ENCODE peak calls at places on chromosomes 6 and 20, in nine cellular contexts. One of them, this sample, is unnamed.

GRCh38 chr6:84260186-84260585 is 32.7 kb upstream of the CEP162 start:
- DNase-seq in IMR-90: no peak
- DNase-seq in SK-N-SH: no peak
- DNase-seq in heart left ventricle: no peak
- DNase-seq in ascending aorta: no peak
- DNase-seq in epithelial cell of esophagus: no peak
- DNase-seq in fibroblast of lung: no peak
- DNase-seq in prostate gland: no peak
- DNase-seq in pancreas: no peak
- DNase-seq in this sample: no peak

GRCh38 chr6:68447112-68447511 is 188.0 kb upstream of the ADGRB3 start:
- DNase-seq in IMR-90: no peak
- DNase-seq in SK-N-SH: no peak
- DNase-seq in heart left ventricle: no peak
- DNase-seq in ascending aorta: no peak
- DNase-seq in epithelial cell of esophagus: no peak
- DNase-seq in fibroblast of lung: no peak
- DNase-seq in prostate gland: no peak
- DNase-seq in pancreas: no peak
- DNase-seq in this sample: no peak

GRCh38 chr20:21436186-21436585 is 38.9 kb upstream of the NKX2-4 start:
- DNase-seq in IMR-90: peak
- DNase-seq in SK-N-SH: no peak
- DNase-seq in heart left ventricle: no peak
- DNase-seq in ascending aorta: no peak
- DNase-seq in epithelial cell of esophagus: peak
- DNase-seq in fibroblast of lung: peak
- DNase-seq in prostate gland: no peak
- DNase-seq in pancreas: no peak
- DNase-seq in this sample: peak

GRCh38 chr6:70537266-70537665 is 29.5 kb upstream of the SDHAF4 start:
- DNase-seq in IMR-90: no peak
- DNase-seq in SK-N-SH: no peak
- DNase-seq in heart left ventricle: no peak
- DNase-seq in ascending aorta: no peak
- DNase-seq in epithelial cell of esophagus: no peak
- DNase-seq in fibroblast of lung: no peak
- DNase-seq in prostate gland: no peak
- DNase-seq in pancreas: no peak
- DNase-seq in this sample: no peak

GRCh38 chr20:58612021-58612700 is 38.9 kb upstream of the STX16 start:
- DNase-seq in IMR-90: no peak
- DNase-seq in SK-N-SH: no peak
- DNase-seq in heart left ventricle: no peak
- DNase-seq in ascending aorta: no peak
- DNase-seq in epithelial cell of esophagus: no peak
- DNase-seq in fibroblast of lung: no peak
- DNase-seq in prostate gland: peak
- DNase-seq in pancreas: no peak
- DNase-seq in this sample: peak

GRCh38 chr6:87483929-87484328 is 11.2 kb downstream of the SLC35A1 start:
- DNase-seq in IMR-90: peak
- DNase-seq in SK-N-SH: peak
- DNase-seq in heart left ventricle: no peak
- DNase-seq in ascending aorta: no peak
- DNase-seq in epithelial cell of esophagus: peak
- DNase-seq in fibroblast of lung: peak
- DNase-seq in prostate gland: no peak
- DNase-seq in pancreas: no peak
- DNase-seq in this sample: peak

GRCh38 chr6:108847738-108848115 is 495 bp upstream of the ARMC2 start:
- DNase-seq in IMR-90: no peak
- DNase-seq in SK-N-SH: no peak
- DNase-seq in heart left ventricle: no peak
- DNase-seq in ascending aorta: no peak
- DNase-seq in epithelial cell of esophagus: no peak
- DNase-seq in fibroblast of lung: no peak
- DNase-seq in prostate gland: no peak
- DNase-seq in pancreas: no peak
- DNase-seq in this sample: no peak

GRCh38 chr6:73695619-73696421 is at the start of gene CD109:
- DNase-seq in IMR-90: peak
- DNase-seq in SK-N-SH: peak
- DNase-seq in heart left ventricle: peak
- DNase-seq in ascending aorta: peak
- DNase-seq in epithelial cell of esophagus: peak
- DNase-seq in fibroblast of lung: peak
- DNase-seq in prostate gland: peak
- DNase-seq in pancreas: peak
- DNase-seq in this sample: peak

GRCh38 chr20:33655164-33655563 is 7.0 kb upstream of the C20orf144 start:
- DNase-seq in IMR-90: no peak
- DNase-seq in SK-N-SH: no peak
- DNase-seq in heart left ventricle: no peak
- DNase-seq in ascending aorta: no peak
- DNase-seq in epithelial cell of esophagus: no peak
- DNase-seq in fibroblast of lung: no peak
- DNase-seq in prostate gland: no peak
- DNase-seq in pancreas: no peak
- DNase-seq in this sample: no peak

GRCh38 chr20:19628570-19629134 is 129.4 kb upstream of the RIN2 start:
- DNase-seq in IMR-90: peak
- DNase-seq in SK-N-SH: peak
- DNase-seq in heart left ventricle: peak
- DNase-seq in ascending aorta: no peak
- DNase-seq in epithelial cell of esophagus: peak
- DNase-seq in fibroblast of lung: peak
- DNase-seq in prostate gland: peak
- DNase-seq in pancreas: no peak
- DNase-seq in this sample: peak

GRCh38 chr20:407097-407952 is 774 bp upstream of the RBCK1 start:
- DNase-seq in IMR-90: peak
- DNase-seq in SK-N-SH: peak
- DNase-seq in heart left ventricle: peak
- DNase-seq in ascending aorta: peak
- DNase-seq in epithelial cell of esophagus: peak
- DNase-seq in fibroblast of lung: peak
- DNase-seq in prostate gland: peak
- DNase-seq in pancreas: peak
- DNase-seq in this sample: peak
- TF ChIP-seq CTCF in IMR-90: no peak
- TF ChIP-seq CTCF in SK-N-SH: peak
- TF ChIP-seq CTCF in heart left ventricle: no peak
- TF ChIP-seq CTCF in ascending aorta: peak
- TF ChIP-seq CTCF in epithelial cell of esophagus: peak
- TF ChIP-seq CTCF in fibroblast of lung: no peak
- TF ChIP-seq CTCF in prostate gland: no peak
- TF ChIP-seq CTCF in pancreas: no peak
- TF ChIP-seq CTCF in this sample: peak

GRCh38 chr6:27452496-27452897 is 20.4 kb downstream of the ZNF184 start:
- DNase-seq in IMR-90: peak
- DNase-seq in SK-N-SH: no peak
- DNase-seq in heart left ventricle: no peak
- DNase-seq in ascending aorta: no peak
- DNase-seq in epithelial cell of esophagus: peak
- DNase-seq in fibroblast of lung: peak
- DNase-seq in prostate gland: no peak
- DNase-seq in pancreas: no peak
- DNase-seq in this sample: peak
- H3K4me3 ChIP-seq in IMR-90: no peak
- H3K4me3 ChIP-seq in SK-N-SH: no peak
- H3K4me3 ChIP-seq in heart left ventricle: no peak
- H3K4me3 ChIP-seq in ascending aorta: no peak
- H3K4me3 ChIP-seq in epithelial cell of esophagus: no peak
- H3K4me3 ChIP-seq in fibroblast of lung: no peak
- H3K4me3 ChIP-seq in prostate gland: no peak
- H3K4me3 ChIP-seq in pancreas: no peak
- H3K4me3 ChIP-seq in this sample: no peak

GRCh38 chr6:5260661-5261544 is at the start of the genes FARS2 and LYRM4:
- DNase-seq in IMR-90: peak
- DNase-seq in SK-N-SH: peak
- DNase-seq in heart left ventricle: peak
- DNase-seq in ascending aorta: peak
- DNase-seq in epithelial cell of esophagus: peak
- DNase-seq in fibroblast of lung: peak
- DNase-seq in prostate gland: peak
- DNase-seq in pancreas: peak
- DNase-seq in this sample: peak
- TF ChIP-seq CTCF in IMR-90: peak
- TF ChIP-seq CTCF in SK-N-SH: peak
- TF ChIP-seq CTCF in heart left ventricle: no peak
- TF ChIP-seq CTCF in ascending aorta: no peak
- TF ChIP-seq CTCF in epithelial cell of esophagus: no peak
- TF ChIP-seq CTCF in fibroblast of lung: peak
- TF ChIP-seq CTCF in prostate gland: peak
- TF ChIP-seq CTCF in pancreas: no peak
- TF ChIP-seq CTCF in this sample: no peak

GRCh38 chr6:41779336-41779735 is 364 bp downstream of the FRS3 start:
- DNase-seq in IMR-90: no peak
- DNase-seq in SK-N-SH: no peak
- DNase-seq in heart left ventricle: no peak
- DNase-seq in ascending aorta: no peak
- DNase-seq in epithelial cell of esophagus: no peak
- DNase-seq in fibroblast of lung: no peak
- DNase-seq in prostate gland: no peak
- DNase-seq in pancreas: no peak
- DNase-seq in this sample: no peak

GRCh38 chr6:41781302-41781711 is 725 bp downstream of the PRICKLE4 start:
- DNase-seq in IMR-90: no peak
- DNase-seq in SK-N-SH: no peak
- DNase-seq in heart left ventricle: peak
- DNase-seq in ascending aorta: no peak
- DNase-seq in epithelial cell of esophagus: no peak
- DNase-seq in fibroblast of lung: no peak
- DNase-seq in prostate gland: no peak
- DNase-seq in pancreas: peak
- DNase-seq in this sample: no peak

GRCh38 chr6:41780623-41781301 is at the start of gene PRICKLE4:
- DNase-seq in IMR-90: no peak
- DNase-seq in SK-N-SH: peak
- DNase-seq in heart left ventricle: peak
- DNase-seq in ascending aorta: peak
- DNase-seq in epithelial cell of esophagus: peak
- DNase-seq in fibroblast of lung: no peak
- DNase-seq in prostate gland: peak
- DNase-seq in pancreas: peak
- DNase-seq in this sample: peak

GRCh38 chr6:41778895-41779294 is 805 bp downstream of the FRS3 start:
- DNase-seq in IMR-90: no peak
- DNase-seq in SK-N-SH: no peak
- DNase-seq in heart left ventricle: no peak
- DNase-seq in ascending aorta: no peak
- DNase-seq in epithelial cell of esophagus: no peak
- DNase-seq in fibroblast of lung: no peak
- DNase-seq in prostate gland: no peak
- DNase-seq in pancreas: peak
- DNase-seq in this sample: no peak

DNA sequence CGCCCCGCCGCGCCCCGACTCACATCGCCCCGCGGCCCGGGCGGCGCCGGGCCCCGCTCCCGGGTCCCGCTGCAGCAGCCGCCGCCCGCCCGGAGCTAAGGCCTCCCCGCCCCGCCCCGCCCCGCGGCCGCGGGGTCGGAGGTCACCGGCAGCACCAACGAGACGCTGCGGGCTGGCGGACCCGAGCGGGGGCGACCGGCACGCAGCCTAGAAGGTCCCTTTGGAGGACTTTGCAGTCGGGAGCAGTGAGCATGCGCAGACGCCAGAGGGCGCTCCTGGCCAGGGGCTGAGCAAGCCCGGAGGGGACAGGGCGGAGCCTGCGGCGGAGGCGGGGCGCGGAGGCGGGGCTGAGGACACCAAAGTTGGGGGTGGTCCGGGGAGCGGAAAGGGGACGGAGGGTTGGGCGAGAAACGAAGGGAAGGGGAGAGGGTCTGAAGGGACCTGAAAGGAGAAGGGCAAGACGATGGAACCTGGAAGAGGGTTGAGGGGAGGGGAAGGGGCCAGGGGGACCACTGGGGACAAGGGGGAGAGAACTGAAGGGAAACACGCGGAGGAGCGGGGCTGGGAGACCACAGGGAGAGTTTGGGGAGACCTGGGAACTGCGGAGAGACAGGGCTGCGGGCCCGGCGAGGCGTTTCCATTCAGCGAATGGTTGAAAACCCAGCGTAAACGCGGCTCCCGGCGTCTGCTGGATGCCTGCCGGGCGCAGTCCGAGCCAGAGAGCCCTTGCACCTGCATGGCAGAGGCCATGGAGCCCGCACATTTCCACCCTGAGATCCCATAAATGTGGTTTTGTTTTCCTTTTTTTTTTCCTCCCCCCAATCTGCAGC is at the start of gene FRS3:
- DNase-seq in IMR-90: peak
- DNase-seq in SK-N-SH: peak
- DNase-seq in heart left ventricle: peak
- DNase-seq in ascending aorta: peak
- DNase-seq in epithelial cell of esophagus: peak
- DNase-seq in fibroblast of lung: peak
- DNase-seq in prostate gland: peak
- DNase-seq in pancreas: peak
- DNase-seq in this sample: peak
- H3K4me3 ChIP-seq in IMR-90: peak
- H3K4me3 ChIP-seq in SK-N-SH: peak
- H3K4me3 ChIP-seq in heart left ventricle: peak
- H3K4me3 ChIP-seq in ascending aorta: peak
- H3K4me3 ChIP-seq in epithelial cell of esophagus: peak
- H3K4me3 ChIP-seq in fibroblast of lung: peak
- H3K4me3 ChIP-seq in prostate gland: peak
- H3K4me3 ChIP-seq in pancreas: peak
- H3K4me3 ChIP-seq in this sample: peak

GRCh38 chr20:7091655-7092054 is 324.2 kb downstream of the BMP2 start:
- DNase-seq in IMR-90: no peak
- DNase-seq in SK-N-SH: no peak
- DNase-seq in heart left ventricle: no peak
- DNase-seq in ascending aorta: no peak
- DNase-seq in epithelial cell of esophagus: no peak
- DNase-seq in fibroblast of lung: no peak
- DNase-seq in prostate gland: no peak
- DNase-seq in pancreas: no peak
- DNase-seq in this sample: no peak
- TF ChIP-seq CTCF in IMR-90: no peak
- TF ChIP-seq CTCF in SK-N-SH: no peak
- TF ChIP-seq CTCF in heart left ventricle: no peak
- TF ChIP-seq CTCF in ascending aorta: no peak
- TF ChIP-seq CTCF in epithelial cell of esophagus: no peak
- TF ChIP-seq CTCF in fibroblast of lung: no peak
- TF ChIP-seq CTCF in prostate gland: no peak
- TF ChIP-seq CTCF in pancreas: no peak
- TF ChIP-seq CTCF in this sample: no peak

This sample was measured in fibroblast of pulmonary artery.